ENCODE peak calls at places on chromosome 20, in six cellular contexts. U, L, X, M, C and A are unnamed samples.

GRCh38 chr20:50513169-50514034 is 3.2 kb downstream of the PTPN1 start:
- DNase-seq in U (peak), L (no peak), X (peak), M (no peak), C (no peak), A (peak)

GRCh38 chr20:39025883-39026282 is 63.7 kb downstream of the DHX35 start:
- DNase-seq in U (no peak), L (no peak), X (no peak), M (no peak), C (no peak), A (no peak)

GRCh38 chr20:11917663-11918062 is at the start of gene BTBD3:
- DNase-seq in U (peak), L (peak), X (peak), M (no peak), C (peak), A (peak)

GRCh38 chr20:4508773-4509172 is 212.9 kb upstream of the PRND start:
- DNase-seq in U (no peak), L (no peak), X (peak), M (no peak), C (no peak), A (no peak)

GRCh38 chr20:3935295-3935955 is 46.2 kb downstream of the PANK2 start:
- DNase-seq in U (peak), L (peak), X (peak), M (no peak), C (peak), A (peak)

GRCh38 chr20:42027746-42028268 is 409.6 kb upstream of the CHD6 start:
- DNase-seq in U (no peak), L (no peak), X (no peak), M (no peak), C (no peak), A (no peak)

GRCh38 chr20:64038252-64038578 is 2.2 kb downstream of the C20orf204 start:
- DNase-seq in U (no peak), L (no peak), X (no peak), M (no peak), C (no peak), A (no peak)

GRCh38 chr20:8132632-8133587 is 844 bp downstream of the PLCB1 start:
- DNase-seq in U (peak), L (peak), X (no peak), M (no peak), C (peak), A (peak)

GRCh38 chr20:37500311-37500710 is 20.7 kb upstream of the NNAT start:
- DNase-seq in U (no peak), L (no peak), X (no peak), M (no peak), C (no peak), A (no peak)

GRCh38 chr20:62165762-62166399 is 16.9 kb upstream of the MTG2 start:
- DNase-seq in U (no peak), L (peak), X (no peak), M (no peak), C (no peak), A (no peak)

GRCh38 chr20:41534842-41535241 is 83.3 kb downstream of the CHD6 start:
- DNase-seq in U (peak), L (no peak), X (no peak), M (no peak), C (no peak), A (no peak)

GRCh38 chr20:53037621-53038020 is 65.5 kb downstream of the TSHZ2 start:
- DNase-seq in U (no peak), L (no peak), X (no peak), M (no peak), C (no peak), A (no peak)

GRCh38 chr20:60132827-60133549 is 174.8 kb downstream of the CDH26 start:
- DNase-seq in U (no peak), L (no peak), X (no peak), M (no peak), C (no peak), A (no peak)

GRCh38 chr20:10536531-10536930 is 101.4 kb downstream of the SLX4IP start:
- DNase-seq in U (peak), L (no peak), X (no peak), M (no peak), C (no peak), A (peak)

GRCh38 chr20:52305843-52306242 is 114.3 kb upstream of the ZFP64 start:
- DNase-seq in U (no peak), L (no peak), X (no peak), M (no peak), C (no peak), A (no peak)

GRCh38 chr20:11338506-11339306 is 579.0 kb upstream of the BTBD3 start:
- DNase-seq in U (peak), L (no peak), X (no peak), M (no peak), C (no peak), A (no peak)

GRCh38 chr20:13271098-13271497 is 50.0 kb downstream of the ISM1 start:
- DNase-seq in U (no peak), L (no peak), X (no peak), M (no peak), C (no peak), A (no peak)

GRCh38 chr20:48832423-48832735 is 4.6 kb upstream of the PREX1 start:
- DNase-seq in U (no peak), L (no peak), X (no peak), M (no peak), C (no peak), A (no peak)

GRCh38 chr20:38896009-38896594 is 30.1 kb upstream of the FAM83D start:
- DNase-seq in U (no peak), L (no peak), X (no peak), M (no peak), C (no peak), A (no peak)

GRCh38 chr20:32626859-32627636 is 41.9 kb upstream of the NOL4L start:
- DNase-seq in U (no peak), L (no peak), X (no peak), M (no peak), C (no peak), A (no peak)

GRCh38 chr20:19817017-19817416 is 59.0 kb downstream of the RIN2 start:
- DNase-seq in U (peak), L (no peak), X (peak), M (no peak), C (peak), A (peak)

GRCh38 chr20:41371361-41371760 is 4.7 kb upstream of the EMILIN3 start:
- DNase-seq in U (no peak), L (no peak), X (no peak), M (no peak), C (no peak), A (no peak)

GRCh38 chr20:32586291-32586690 is 1.2 kb upstream of the NOL4L start:
- DNase-seq in U (no peak), L (no peak), X (no peak), M (no peak), C (no peak), A (no peak)

GRCh38 chr20:32918296-32918695 is 59.6 kb downstream of the EFCAB8 start:
- DNase-seq in U (no peak), L (peak), X (no peak), M (no peak), C (no peak), A (no peak)

GRCh38 chr20:50146732-50147662 is 6.5 kb downstream of the PEDS1 start:
- DNase-seq in U (peak), L (peak), X (no peak), M (peak), C (no peak), A (no peak)

GRCh38 chr20:47810686-47811347 is 25.5 kb upstream of the SULF2 start:
- DNase-seq in U (no peak), L (no peak), X (no peak), M (no peak), C (no peak), A (no peak)
- H3K4me3 ChIP-seq in U (no peak), L (no peak), X (no peak), M (no peak), C (no peak), A (no peak)

DNA sequence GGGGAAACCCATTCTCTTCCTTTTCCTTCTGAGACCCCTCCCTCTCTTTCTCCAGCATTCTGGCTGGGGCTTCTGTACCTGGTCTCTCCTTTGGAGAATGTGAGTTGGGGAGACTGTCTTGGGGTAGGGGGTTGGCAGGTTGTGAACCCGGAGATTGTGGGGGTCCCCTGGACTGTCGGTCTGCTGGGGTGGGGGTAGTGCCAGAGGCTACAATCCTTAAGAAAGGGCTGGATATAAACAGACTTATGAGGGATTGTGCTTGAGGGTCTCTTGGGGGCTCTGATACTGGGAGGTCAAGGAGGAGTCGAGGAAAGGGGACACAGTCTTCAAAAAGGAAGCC is 2.4 kb downstream of the SPAG4 start:
- DNase-seq in U (no peak), L (no peak), X (no peak), M (no peak), C (no peak), A (no peak)
- TF ChIP-seq CTCF in U (no peak), L (no peak), X (peak), M (no peak), C (no peak), A (no peak)

GRCh38 chr20:57090590-57091560 is 175.6 kb downstream of the BMP7 start:
- DNase-seq in U (no peak), L (no peak), X (no peak), M (no peak), C (no peak), A (no peak)

GRCh38 chr20:57091748-57092111 is 174.7 kb downstream of the BMP7 start:
- DNase-seq in U (no peak), L (no peak), X (no peak), M (no peak), C (no peak), A (no peak)

GRCh38 chr20:57093766-57094165 is 172.7 kb downstream of the BMP7 start:
- DNase-seq in U (no peak), L (no peak), X (no peak), M (no peak), C (no peak), A (no peak)

GRCh38 chr20:57092900-57093238 is 173.6 kb downstream of the BMP7 start:
- DNase-seq in U (no peak), L (no peak), X (no peak), M (no peak), C (no peak), A (no peak)

GRCh38 chr20:57092112-57092899 is 174.1 kb downstream of the BMP7 start:
- DNase-seq in U (peak), L (peak), X (peak), M (no peak), C (no peak), A (peak)
- H3K4me3 ChIP-seq in U (no peak), L (no peak), X (no peak), M (no peak), C (no peak), A (no peak)

DNA sequence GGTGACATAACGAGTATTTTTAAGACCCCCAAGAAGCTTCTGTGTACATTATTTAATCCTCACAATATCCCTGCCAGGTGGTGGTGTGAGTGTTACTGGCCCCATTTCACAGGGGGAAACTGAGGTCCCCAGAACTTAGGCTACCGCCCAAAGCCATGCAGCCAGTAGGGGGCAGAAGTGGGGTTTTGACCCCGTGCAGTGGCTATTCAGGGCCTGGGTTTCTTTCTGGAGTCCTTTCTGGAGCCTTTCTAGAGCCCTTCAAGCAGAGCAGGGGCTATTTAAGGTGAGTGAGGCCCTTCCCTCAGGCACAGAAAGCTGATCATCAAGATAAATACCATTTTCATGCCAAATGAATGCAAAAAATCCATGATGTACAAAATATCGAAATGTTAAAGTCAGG is 59.0 kb downstream of the CTCFL start:
- DNase-seq in U (no peak), L (no peak), X (no peak), M (no peak), C (no peak), A (no peak)
- TF ChIP-seq CTCF in U (no peak), L (peak), X (no peak), M (no peak), C (no peak), A (no peak)